ENCODE peak calls at places on chromosomes 6 and 20, in ten cellular contexts. O, Q, G, B, J, V, U, P, D and T are unnamed samples. For H3K4me1, the result is how much of the 10 kb centered on the place peaks cover.

GRCh38 chr6:50655848-50656453 is 57.4 kb upstream of the TFAP2D start:
- DNase-seq in O (no peak), Q (no peak), G (no peak), B (no peak), J (peak), V (no peak), U (no peak), P (no peak), D (no peak), T (no peak)

GRCh38 chr6:31351734-31352496 is 5.1 kb downstream of the HLA-B start:
- DNase-seq in O (no peak), Q (no peak), G (no peak), B (no peak), J (no peak), V (no peak), U (no peak), P (no peak), D (no peak), T (no peak)

GRCh38 chr20:38220587-38220986 is 39.9 kb downstream of the KIAA1755 start:
- DNase-seq in O (no peak), Q (peak), G (no peak), B (no peak), J (no peak), V (no peak), U (peak), P (peak), D (no peak), T (no peak)

GRCh38 chr6:13302751-13303667 is 25.3 kb downstream of the TBC1D7 start:
- DNase-seq in O (peak), Q (peak), G (no peak), B (no peak), J (peak), V (peak), U (no peak), P (peak), D (peak), T (peak)

GRCh38 chr6:11366934-11367637 is 134.6 kb upstream of the NEDD9 start:
- DNase-seq in O (no peak), Q (no peak), G (no peak), B (no peak), J (no peak), V (no peak), U (no peak), P (no peak), D (no peak), T (no peak)

GRCh38 chr6:22043284-22043962 is 253.4 kb downstream of the PRL start:
- DNase-seq in O (no peak), Q (no peak), G (no peak), B (no peak), J (no peak), V (no peak), U (peak), P (no peak), D (no peak), T (peak)

GRCh38 chr6:121430514-121431460 is 4.7 kb upstream of the GJA1 start:
- DNase-seq in O (no peak), Q (no peak), G (no peak), B (no peak), J (no peak), V (no peak), U (no peak), P (no peak), D (no peak), T (no peak)

GRCh38 chr20:8589956-8590355 is 457.9 kb downstream of the PLCB1 start:
- DNase-seq in O (no peak), Q (no peak), G (no peak), B (no peak), J (no peak), V (no peak), U (no peak), P (no peak), D (no peak), T (no peak)

GRCh38 chr6:16819752-16820151 is 58.5 kb upstream of the ATXN1 start:
- DNase-seq in O (no peak), Q (no peak), G (no peak), B (no peak), J (no peak), V (no peak), U (no peak), P (no peak), D (no peak), T (no peak)

DNA sequence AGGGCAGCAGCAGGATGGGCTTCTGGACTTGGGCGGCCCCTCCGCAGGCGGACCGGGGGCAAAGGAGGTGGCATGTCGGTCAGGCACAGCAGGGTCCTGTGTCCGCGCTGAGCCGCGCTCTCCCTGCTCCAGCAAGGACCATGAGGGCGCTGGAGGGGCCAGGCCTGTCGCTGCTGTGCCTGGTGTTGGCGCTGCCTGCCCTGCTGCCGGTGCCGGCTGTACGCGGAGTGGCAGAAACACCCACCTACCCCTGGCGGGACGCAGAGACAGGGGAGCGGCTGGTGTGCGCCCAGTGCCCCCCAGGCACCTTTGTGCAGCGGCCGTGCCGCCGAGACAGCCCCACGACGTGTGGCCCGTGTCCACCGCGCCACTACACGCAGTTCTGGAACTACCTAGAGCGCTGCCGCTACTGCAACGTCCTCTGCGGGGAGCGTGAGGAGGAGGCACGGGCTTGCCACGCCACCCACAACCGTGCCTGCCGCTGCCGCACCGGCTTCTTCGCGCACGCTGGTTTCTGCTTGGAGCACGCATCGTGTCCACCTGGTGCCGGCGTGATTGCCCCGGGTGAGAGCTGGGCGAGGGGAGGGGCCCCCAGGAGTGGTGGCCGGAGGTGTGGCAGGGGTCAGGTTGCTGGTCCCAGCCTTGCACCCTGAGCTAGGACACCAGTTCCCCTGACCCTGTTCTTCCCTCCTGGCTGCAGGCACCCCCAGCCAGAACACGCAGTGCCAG is at the start of gene TNFRSF6B:
- DNase-seq in O (peak), Q (peak), G (no peak), B (no peak), J (no peak), V (no peak), U (peak), P (peak), D (peak), T (no peak)
- TF ChIP-seq POLR2A in O (peak), Q (no peak), G (no peak), B (no peak), J (no peak), V (no peak), U (no peak), P (no peak), D (peak), T (no peak)

DNA sequence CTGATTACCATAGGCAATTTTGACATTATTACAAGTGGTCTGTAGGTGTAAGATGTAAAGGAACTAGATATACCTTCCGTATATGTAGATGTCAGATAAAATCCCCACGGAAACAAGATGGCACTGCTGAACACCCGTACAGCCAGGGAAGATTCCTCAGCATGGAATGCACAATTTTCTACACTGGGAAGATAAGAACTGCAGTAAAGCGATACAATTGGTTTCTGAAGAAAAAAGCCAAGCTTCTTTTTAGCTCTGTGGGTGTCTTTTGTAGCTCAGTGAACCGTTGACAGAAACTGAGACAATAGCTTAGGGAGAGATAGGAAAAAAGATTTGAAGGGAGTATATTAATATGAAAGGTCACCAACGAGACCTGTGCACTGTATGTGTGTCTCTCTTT is 437.4 kb upstream of the RNF217 start:
- DNase-seq in O (no peak), Q (no peak), G (no peak), B (no peak), J (no peak), V (no peak), U (no peak), P (no peak), D (no peak), T (no peak)
- H3K4me3 ChIP-seq in O (no peak), Q (no peak), G (no peak), B (no peak), J (no peak), V (no peak), U (no peak), P (no peak), D (no peak), T (no peak)

GRCh38 chr6:15305909-15306308 is 60.0 kb downstream of the JARID2 start:
- DNase-seq in O (no peak), Q (no peak), G (no peak), B (no peak), J (no peak), V (no peak), U (no peak), P (no peak), D (no peak), T (no peak)
- H3K4me1 ChIP-seq in O (under half), Q (half or more), G (under half), B (under half), J (under half), V (half or more), U (under half), P (half or more), D (under half), T (half or more)

DNA sequence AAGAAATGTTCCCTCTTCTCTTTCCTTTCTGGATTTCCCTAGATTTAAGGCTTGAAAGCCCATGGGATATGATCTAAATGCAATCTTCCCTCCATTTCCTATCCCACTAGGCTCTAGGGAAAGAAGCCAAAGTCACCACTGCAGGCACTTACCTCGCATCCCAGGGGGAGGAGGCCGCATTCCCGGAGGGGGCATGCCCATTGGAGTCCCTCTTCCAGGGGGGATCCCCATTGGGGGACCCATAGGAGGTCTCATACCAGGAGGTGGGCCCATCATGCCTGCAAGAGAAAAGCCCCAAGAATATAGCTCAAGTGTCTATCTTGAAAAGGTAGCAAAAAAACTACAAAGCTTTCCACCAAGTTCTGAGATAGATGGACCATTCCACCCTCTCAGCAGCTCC is 8.1 kb downstream of the SNRPB start:
- DNase-seq in O (no peak), Q (no peak), G (no peak), B (no peak), J (no peak), V (no peak), U (no peak), P (no peak), D (no peak), T (no peak)
- TF ChIP-seq POLR2A in O (no peak), Q (no peak), G (no peak), B (no peak), J (no peak), V (no peak), U (no peak), P (no peak), D (no peak), T (no peak)

GRCh38 chr20:63641792-63642517 is 11.3 kb downstream of the STMN3 start:
- DNase-seq in O (peak), Q (peak), G (peak), B (peak), J (peak), V (peak), U (peak), P (peak), D (peak), T (peak)
- H3K4me3 ChIP-seq in O (peak), Q (peak), G (peak), B (peak), J (peak), V (peak), U (peak), P (peak), D (peak), T (peak)

GRCh38 chr6:156756630-156757610 is 20.3 kb upstream of the ARID1B start:
- DNase-seq in O (no peak), Q (no peak), G (no peak), B (no peak), J (no peak), V (no peak), U (no peak), P (no peak), D (no peak), T (no peak)
- H3K4me1 ChIP-seq in O (under half), Q (under half), G (under half), B (under half), J (under half), V (under half), U (under half), P (under half), D (under half), T (under half)